ENCODE peak calls at places on chromosome 1, in four cellular contexts. G is B cell, Y is HS-27A, E is AG04450. K is an unnamed sample.

GRCh38 chr1:243841507-243841906 is 8.5 kb downstream of the AKT3 start:
- DNase-seq in G (no peak), Y (no peak), E (peak), K (no peak)

GRCh38 chr1:58932820-58933598 is 149.2 kb upstream of the JUN start:
- DNase-seq in G (no peak), Y (peak), E (no peak), K (peak)

GRCh38 chr1:154755858-154756730 is 114.0 kb downstream of the KCNN3 start:
- DNase-seq in G (no peak), Y (no peak), E (no peak), K (no peak)

GRCh38 chr1:170483041-170483440 is 48.9 kb upstream of the GORAB start:
- DNase-seq in G (no peak), Y (no peak), E (no peak), K (peak)

GRCh38 chr1:59142663-59143487 is 154.0 kb upstream of the FGGY start:
- DNase-seq in G (no peak), Y (peak), E (peak), K (peak)

GRCh38 chr1:159098596-159098995 is 22.0 kb upstream of the AIM2 start:
- DNase-seq in G (no peak), Y (no peak), E (no peak), K (no peak)

GRCh38 chr1:172991674-172992400 is 58.9 kb downstream of the TNFSF18 start:
- DNase-seq in G (no peak), Y (no peak), E (no peak), K (no peak)

GRCh38 chr1:111792249-111792648 is 36.5 kb downstream of the DDX20 start:
- DNase-seq in G (no peak), Y (no peak), E (no peak), K (no peak)

GRCh38 chr1:101996830-101997485 is at the start of gene OLFM3:
- DNase-seq in G (no peak), Y (no peak), E (no peak), K (no peak)

GRCh38 chr1:104780470-104781078 is 1030.9 kb downstream of the AMY1C start:
- DNase-seq in G (no peak), Y (peak), E (no peak), K (no peak)

GRCh38 chr1:162166934-162167615 is 97.6 kb downstream of the NOS1AP start:
- DNase-seq in G (no peak), Y (no peak), E (no peak), K (no peak)

GRCh38 chr1:205317311-205317917 is 4.1 kb downstream of the NUAK2 start:
- DNase-seq in G (no peak), Y (no peak), E (no peak), K (no peak)

GRCh38 chr1:27436204-27437159 is 44.1 kb downstream of the GPR3 start:
- DNase-seq in G (peak), Y (peak), E (no peak), K (no peak)

GRCh38 chr1:214337015-214337414 is 56.1 kb downstream of the SMYD2 start:
- DNase-seq in G (no peak), Y (no peak), E (no peak), K (no peak)

GRCh38 chr1:54291276-54292014 is 91.5 kb downstream of the MRPL37 start:
- DNase-seq in G (no peak), Y (no peak), E (no peak), K (no peak)

K was measured in HFF-Myc.